ENCODE peak calls at places on chromosomes 16 and 17, in seven cellular contexts. A is neural crest cell, G is progenitor cell of endocrine pancreas, R is Calu3, E is MCF 10A, D is AG10803, O is cardiac fibroblast. M is an unnamed sample.

GRCh38 chr17:80650339-80650672 is 105.7 kb downstream of the RPTOR start:
- DNase-seq in A (no peak), G (no peak), R (no peak), E (no peak), D (no peak), O (no peak), M (no peak)

GRCh38 chr17:33967608-33968349 is 287.3 kb upstream of the CCL2 start:
- DNase-seq in A (no peak), G (no peak), R (no peak), E (no peak), D (no peak), O (no peak), M (no peak)

GRCh38 chr17:47803201-47803600 is 18.4 kb downstream of the OSBPL7 start:
- DNase-seq in A (no peak), G (no peak), R (no peak), E (no peak), D (no peak), O (no peak), M (no peak)

GRCh38 chr16:23879735-23880373 is 44.1 kb downstream of the PRKCB start:
- DNase-seq in A (no peak), G (no peak), R (no peak), E (no peak), D (no peak), O (no peak), M (no peak)

GRCh38 chr17:36879027-36879426 is 58.2 kb upstream of the LHX1 start:
- DNase-seq in A (no peak), G (no peak), R (no peak), E (no peak), D (no peak), O (no peak), M (no peak)

GRCh38 chr17:28216528-28216927 is 102.5 kb upstream of the TMEM97 start:
- DNase-seq in A (no peak), G (no peak), R (no peak), E (peak), D (peak), O (peak), M (no peak)

GRCh38 chr17:1673041-1673790 is 11.5 kb downstream of the PRPF8 start:
- DNase-seq in A (no peak), G (no peak), R (no peak), E (no peak), D (no peak), O (no peak), M (no peak)

GRCh38 chr16:64773184-64773583 is 348.7 kb downstream of the CDH11 start:
- DNase-seq in A (no peak), G (no peak), R (no peak), E (peak), D (peak), O (no peak), M (no peak)

GRCh38 chr17:47188799-47189731 is at the start of gene CDC27:
- DNase-seq in A (peak), G (peak), R (peak), E (peak), D (peak), O (peak), M (peak)

GRCh38 chr17:60079401-60079861 is 710 bp upstream of the HEATR6 start:
- DNase-seq in A (no peak), G (no peak), R (no peak), E (peak), D (peak), O (peak), M (no peak)

GRCh38 chr17:56891751-56892150 is 22.1 kb downstream of the TRIM25 start:
- DNase-seq in A (no peak), G (no peak), R (no peak), E (no peak), D (no peak), O (peak), M (peak)

GRCh38 chr16:49278944-49279725 is 2.5 kb downstream of the CBLN1 start:
- DNase-seq in A (no peak), G (no peak), R (no peak), E (no peak), D (no peak), O (no peak), M (no peak)

GRCh38 chr17:33647976-33648375 is 354.9 kb upstream of the ASIC2 start:
- DNase-seq in A (peak), G (no peak), R (peak), E (no peak), D (peak), O (no peak), M (no peak)

GRCh38 chr17:38498353-38498752 is 70.1 kb downstream of the ARHGAP23 start:
- DNase-seq in A (no peak), G (no peak), R (no peak), E (no peak), D (no peak), O (no peak), M (no peak)

GRCh38 chr17:51346218-51346982 is 86.1 kb downstream of the UTP18 start:
- DNase-seq in A (no peak), G (no peak), R (peak), E (no peak), D (no peak), O (no peak), M (no peak)

GRCh38 chr16:17296412-17296811 is 174.3 kb downstream of the XYLT1 start:
- DNase-seq in A (no peak), G (no peak), R (no peak), E (no peak), D (no peak), O (no peak), M (no peak)

GRCh38 chr16:70689035-70689969 is 3.4 kb upstream of the MTSS2 start:
- DNase-seq in A (no peak), G (no peak), R (no peak), E (no peak), D (no peak), O (no peak), M (no peak)

GRCh38 chr17:71409712-71410111 is 711.1 kb upstream of the SOX9 start:
- DNase-seq in A (no peak), G (no peak), R (no peak), E (peak), D (peak), O (peak), M (no peak)

GRCh38 chr17:78227455-78227916 is 3.9 kb upstream of the TMEM235 start:
- DNase-seq in A (no peak), G (no peak), R (no peak), E (no peak), D (no peak), O (no peak), M (no peak)

GRCh38 chr17:68777243-68777855 is 176.2 kb upstream of the FAM20A start:
- DNase-seq in A (peak), G (peak), R (peak), E (peak), D (peak), O (peak), M (no peak)

GRCh38 chr16:52873997-52874500 is 178.6 kb downstream of the CHD9NB start:
- DNase-seq in A (no peak), G (no peak), R (no peak), E (no peak), D (no peak), O (no peak), M (no peak)

GRCh38 chr17:82496529-82497434 is 22.8 kb upstream of the FOXK2 start:
- DNase-seq in A (peak), G (peak), R (peak), E (peak), D (peak), O (peak), M (peak)

GRCh38 chr17:73027130-73027741 is 65.3 kb downstream of the SLC39A11 start:
- DNase-seq in A (no peak), G (no peak), R (no peak), E (no peak), D (peak), O (peak), M (no peak)

GRCh38 chr17:21376835-21377690 is 906 bp downstream of the KCNJ12 start:
- DNase-seq in A (no peak), G (no peak), R (peak), E (no peak), D (peak), O (peak), M (no peak)

GRCh38 chr16:27290582-27290981 is 22.0 kb upstream of the NSMCE1 start:
- DNase-seq in A (no peak), G (no peak), R (no peak), E (no peak), D (no peak), O (no peak), M (no peak)

GRCh38 chr16:79573071-79573470 is 27.5 kb downstream of the MAF start:
- DNase-seq in A (no peak), G (no peak), R (no peak), E (no peak), D (no peak), O (no peak), M (no peak)

GRCh38 chr17:7613769-7614421 is 802 bp downstream of the FXR2 start:
- DNase-seq in A (no peak), G (no peak), R (no peak), E (peak), D (peak), O (no peak), M (no peak)

GRCh38 chr17:13510062-13510461 is 91.7 kb downstream of the HS3ST3A1 start:
- DNase-seq in A (no peak), G (no peak), R (no peak), E (no peak), D (no peak), O (peak), M (no peak)

GRCh38 chr17:35129973-35130351 is 8.5 kb downstream of the FNDC8 start:
- DNase-seq in A (no peak), G (no peak), R (no peak), E (no peak), D (no peak), O (no peak), M (no peak)

GRCh38 chr17:35130392-35130791 is 9.0 kb downstream of the FNDC8 start:
- DNase-seq in A (no peak), G (no peak), R (no peak), E (no peak), D (no peak), O (no peak), M (no peak)

GRCh38 chr17:35135322-35135721 is 6.8 kb downstream of the NLE1 start:
- DNase-seq in A (no peak), G (no peak), R (no peak), E (no peak), D (no peak), O (no peak), M (no peak)

GRCh38 chr17:35132099-35132498 is 10.0 kb downstream of the NLE1 start:
- DNase-seq in A (no peak), G (no peak), R (no peak), E (no peak), D (no peak), O (no peak), M (no peak)

GRCh38 chr17:35132816-35133550 is 9.1 kb downstream of the NLE1 start:
- DNase-seq in A (no peak), G (no peak), R (no peak), E (no peak), D (no peak), O (no peak), M (no peak)
- TF ChIP-seq CTCF in A (no peak), G (no peak), R (no peak), E (no peak), D (no peak), O (no peak), M (no peak)

GRCh38 chr16:50285406-50286003 is 19.2 kb downstream of the ADCY7 start:
- DNase-seq in A (no peak), G (no peak), R (no peak), E (no peak), D (no peak), O (no peak), M (no peak)
- TF ChIP-seq CTCF in A (no peak), G (no peak), R (no peak), E (no peak), D (no peak), O (no peak), M (no peak)

GRCh38 chr16:85718153-85718477 is 29.4 kb upstream of the GINS2 start:
- DNase-seq in A (no peak), G (no peak), R (no peak), E (no peak), D (no peak), O (no peak), M (no peak)
- TF ChIP-seq CTCF in A (no peak), G (no peak), R (no peak), E (no peak), D (no peak), O (no peak), M (no peak)

GRCh38 chr16:88811600-88811849 is 203 bp downstream of the APRT start:
- DNase-seq in A (no peak), G (no peak), R (no peak), E (no peak), D (no peak), O (no peak), M (peak)

GRCh38 chr16:88813396-88814143 is 1.8 kb upstream of the APRT start:
- DNase-seq in A (no peak), G (no peak), R (no peak), E (no peak), D (no peak), O (no peak), M (no peak)

GRCh38 chr16:88810868-88811599 is 694 bp downstream of the APRT start:
- DNase-seq in A (peak), G (peak), R (peak), E (peak), D (peak), O (peak), M (no peak)

GRCh38 chr16:88810166-88810867 is 1.4 kb downstream of the APRT start:
- DNase-seq in A (no peak), G (no peak), R (no peak), E (no peak), D (no peak), O (no peak), M (no peak)

GRCh38 chr16:88811850-88812736 is at the start of gene APRT:
- DNase-seq in A (peak), G (peak), R (peak), E (peak), D (peak), O (peak), M (peak)
- TF ChIP-seq CTCF in A (peak), G (peak), R (no peak), E (peak), D (no peak), O (no peak), M (no peak)

GRCh38 chr17:39974433-39974832 is 6.2 kb upstream of the PSMD3 start:
- DNase-seq in A (no peak), G (no peak), R (peak), E (no peak), D (no peak), O (no peak), M (no peak)
- TF ChIP-seq CTCF in A (no peak), G (no peak), R (no peak), E (no peak), D (no peak), O (no peak), M (no peak)